ENCODE peak calls at places on chromosome 2, in five cellular contexts. F is stimulated activated CD4-positive, alpha-beta T cell treated with anti-CD3 and anti-CD28 coated beads, Interleukin-2, amount 100 ng/mL, for 4 hours; C is T-helper 2 cell; L is NAMALWA; N is dorsolateral prefrontal cortex. G is an unnamed sample.

GRCh38 chr2:42796427-42797248 is 4.3 kb upstream of the HAAO start:
- DNase-seq in F (no peak), C (no peak), L (no peak), N (no peak), G (no peak)

GRCh38 chr2:140650825-140651224 is 1480.0 kb downstream of the LRP1B start:
- DNase-seq in F (no peak), C (no peak), L (no peak), N (no peak), G (no peak)

GRCh38 chr2:227592694-227593387 is 5.9 kb upstream of the SCYGR2 start:
- DNase-seq in F (no peak), C (no peak), L (no peak), N (no peak), G (no peak)

GRCh38 chr2:235954888-235955480 is 213.2 kb downstream of the GBX2 start:
- DNase-seq in F (no peak), C (peak), L (no peak), N (peak), G (no peak)

GRCh38 chr2:99401841-99402240 is 64.7 kb downstream of the EIF5B start:
- DNase-seq in F (no peak), C (no peak), L (no peak), N (no peak), G (no peak)

GRCh38 chr2:144466637-144467036 is 53.3 kb downstream of the ZEB2 start:
- DNase-seq in F (no peak), C (no peak), L (no peak), N (peak), G (no peak)

GRCh38 chr2:88545118-88545517 is 82.1 kb downstream of the EIF2AK3 start:
- DNase-seq in F (no peak), C (no peak), L (peak), N (no peak), G (no peak)

GRCh38 chr2:83233284-83233683 is 1225.8 kb downstream of the SUCLG1 start:
- DNase-seq in F (no peak), C (no peak), L (peak), N (no peak), G (no peak)

GRCh38 chr2:20356042-20356441 is 5.4 kb upstream of the PUM2 start:
- DNase-seq in F (no peak), C (no peak), L (no peak), N (no peak), G (no peak)

GRCh38 chr2:96952976-96953610 is 33.3 kb downstream of the FAM178B start:
- DNase-seq in F (no peak), C (no peak), L (no peak), N (peak), G (no peak)

GRCh38 chr2:106551466-106552130 is 64.4 kb downstream of the CD8B2 start:
- DNase-seq in F (no peak), C (no peak), L (no peak), N (no peak), G (no peak)

GRCh38 chr2:130186391-130186790 is 4.3 kb downstream of the MZT2B start:
- DNase-seq in F (no peak), C (no peak), L (no peak), N (no peak), G (no peak)